ENCODE peak calls at places on chromosomes 6 and 20, in ten cellular contexts. B, N, R, C, J, L, Y, X, V and I are unnamed samples.
A peak's percentile ranks its signal among the peaks of the same experiment; 100 is the strongest.

GRCh38 chr6:105359419-105360366 is 43.2 kb downstream of the PREP start:
- DNase-seq in Y (peak; percentile 95), J (peak; percentile 93), L (peak; percentile 95), B (peak; percentile 7), R (peak; percentile 24), C (peak; percentile 95), X (no peak), V (no peak), N (peak; percentile 96), I (peak; percentile 94)

GRCh38 chr6:145705561-145705960 is 29.8 kb downstream of the EPM2A start:
- DNase-seq in C (peak; percentile 29), R (no peak), L (peak; percentile 78), X (no peak), B (no peak), J (peak; percentile 92), V (no peak), N (peak; percentile 78), Y (peak; percentile 91), I (peak; percentile 79)

GRCh38 chr6:150560884-150561219 is 38.8 kb upstream of the PLEKHG1 start:
- DNase-seq in L (no peak), R (no peak), Y (no peak), X (no peak), V (no peak), B (no peak), J (no peak), C (no peak), N (no peak), I (no peak)

GRCh38 chr6:143213977-143214376 is 153.3 kb downstream of the AIG1 start:
- DNase-seq in J (peak; percentile 29), B (no peak), C (no peak), R (no peak), V (no peak), X (no peak), N (no peak), Y (no peak), L (no peak), I (no peak)

GRCh38 chr6:110560239-110561015 is 84.0 kb upstream of the SLC22A16 start:
- DNase-seq in Y (no peak), C (no peak), X (no peak), L (no peak), J (no peak), B (no peak), V (no peak), R (no peak), N (no peak), I (no peak)

GRCh38 chr6:132322398-132322797 is 78.9 kb downstream of the MOXD1 start:
- DNase-seq in C (peak; percentile 70), J (peak; percentile 51), R (no peak), V (no peak), N (peak; percentile 39), X (no peak), Y (peak; percentile 72), B (no peak), L (peak; percentile 61), I (peak; percentile 91)

GRCh38 chr20:10618611-10619245 is 55.1 kb downstream of the JAG1 start:
- DNase-seq in L (peak; percentile 78), C (no peak), J (peak; percentile 56), Y (no peak), B (no peak), X (no peak), R (no peak), V (no peak), N (no peak), I (no peak)

GRCh38 chr6:37696220-37696840 is 1.4 kb downstream of the MDGA1 start:
- DNase-seq in R (no peak), B (no peak), J (peak; percentile 40), C (peak; percentile 42), X (no peak), N (peak; percentile 49), Y (peak; percentile 50), L (peak; percentile 38), V (no peak), I (peak; percentile 65)

GRCh38 chr20:49466114-49466912 is 16.2 kb downstream of the KCNB1 start:
- DNase-seq in R (no peak), Y (no peak), N (no peak), L (no peak), V (no peak), B (no peak), J (no peak), X (no peak), C (no peak), I (no peak)

GRCh38 chr20:50731055-50731929 is at the start of gene PARD6B:
- DNase-seq in V (peak; percentile 99), J (peak; percentile 93), R (peak; percentile 100), C (peak; percentile 87), N (peak; percentile 92), X (peak; percentile 92), L (peak; percentile 81), Y (peak; percentile 91), B (peak; percentile 96), I (peak; percentile 97)

GRCh38 chr6:36463686-36464085 is 20.9 kb downstream of the KCTD20 start:
- DNase-seq in L (peak; percentile 39), R (no peak), V (no peak), Y (peak; percentile 46), J (peak; percentile 38), X (no peak), B (no peak), N (peak; percentile 55), C (no peak), I (peak; percentile 47)

DNA sequence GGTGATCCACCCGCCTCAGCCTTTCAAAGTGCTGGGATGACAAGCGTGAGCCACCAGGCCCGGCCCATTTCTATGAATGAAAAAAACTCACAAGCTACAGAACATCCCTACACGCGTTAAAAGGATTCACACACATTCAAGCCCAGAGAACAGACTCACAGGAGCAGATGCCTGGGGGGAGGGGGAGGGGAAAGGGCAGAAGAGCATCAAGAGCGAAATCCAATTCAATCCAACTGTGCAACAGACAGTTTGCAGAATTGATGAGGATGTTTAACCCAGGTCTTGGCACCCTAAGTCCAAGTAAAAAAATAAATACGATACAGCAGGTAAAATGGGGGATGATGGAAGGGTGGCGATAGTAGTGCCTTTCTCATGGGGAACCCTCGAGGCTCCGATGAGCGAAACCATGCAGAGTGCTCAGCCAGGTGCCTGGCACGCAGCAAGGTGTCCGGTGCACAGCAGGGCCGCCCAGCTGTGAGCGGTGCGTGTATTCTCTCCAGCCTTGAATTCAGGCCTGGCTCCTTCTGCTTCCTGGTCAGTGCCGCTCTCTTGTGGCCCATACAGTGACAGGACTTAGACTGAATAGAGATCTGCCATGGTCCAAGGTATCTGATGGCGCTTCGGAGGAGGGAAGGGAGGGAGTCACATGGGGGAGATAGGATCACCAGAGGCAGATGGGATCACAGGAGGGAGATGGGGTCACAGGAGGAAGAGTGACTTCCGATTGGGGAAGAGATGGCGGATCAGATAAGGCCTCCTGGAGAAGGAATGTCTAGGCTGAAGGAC is 35.4 kb upstream of the ANGPT4 start:
- DNase-seq in B (no peak), Y (no peak), V (no peak), R (peak; percentile 10), N (no peak), L (no peak), X (no peak), C (no peak), J (no peak), I (no peak)
- H3K4me3 ChIP-seq in B (no peak overlapping the region), Y (no peak overlapping the region), V (no peak overlapping the region), R (no peak overlapping the region), N (no peak overlapping the region), L (no peak overlapping the region), X (no peak overlapping the region), C (no peak overlapping the region), J (no peak overlapping the region), I (no peak overlapping the region)

DNA sequence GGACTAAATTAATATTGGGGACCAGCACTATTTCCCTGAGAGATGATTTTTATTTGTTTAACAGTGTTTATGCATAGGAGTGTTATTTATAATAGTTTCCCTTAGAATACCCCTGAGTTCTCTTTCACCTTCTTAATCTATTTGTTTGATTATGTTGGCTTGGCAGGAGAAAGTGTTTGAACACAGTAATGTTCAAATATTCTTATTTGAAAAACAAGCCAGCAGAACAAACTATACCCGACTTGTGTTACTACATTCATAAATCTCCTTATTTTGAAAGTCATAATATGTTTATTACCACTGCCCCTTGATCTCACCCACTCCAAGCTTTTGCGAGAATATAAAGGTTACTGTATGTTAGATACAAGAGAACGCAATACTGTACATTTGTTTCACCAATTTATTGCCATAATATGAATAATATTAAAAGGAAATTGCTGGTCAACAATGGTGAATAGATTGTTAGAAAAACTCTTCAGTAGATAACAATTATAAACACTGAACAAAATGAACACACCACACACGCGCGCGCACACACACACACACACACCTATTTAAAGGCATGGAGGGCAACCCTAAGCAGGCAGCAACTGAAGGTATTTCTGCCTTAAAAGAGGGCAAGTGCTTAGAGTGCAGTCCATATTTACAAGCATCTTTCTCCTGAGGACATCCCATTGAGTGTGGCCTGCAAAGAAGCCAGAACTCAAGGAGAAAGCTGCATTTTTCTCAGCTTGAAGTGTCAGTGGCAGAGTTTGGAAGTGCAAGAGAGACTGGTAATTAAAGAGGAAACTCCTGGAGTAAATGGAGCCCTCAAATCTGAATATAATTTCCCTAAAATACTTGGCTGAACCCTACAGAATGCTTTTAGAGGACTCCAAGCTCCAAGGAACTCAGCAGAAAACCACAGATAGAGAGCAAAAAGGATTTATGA is 279.4 kb upstream of the MAN1A1 start:
- DNase-seq in Y (no peak), B (no peak), R (peak; percentile 50), L (no peak), N (no peak), X (no peak), C (no peak), J (no peak), V (no peak), I (no peak)
- TF ChIP-seq CTCF in Y (no peak), B (no peak), R (peak; percentile 5), L (no peak), N (no peak), X (no peak), C (peak; percentile 3), J (no peak), V (no peak), I (peak; percentile 19)

DNA sequence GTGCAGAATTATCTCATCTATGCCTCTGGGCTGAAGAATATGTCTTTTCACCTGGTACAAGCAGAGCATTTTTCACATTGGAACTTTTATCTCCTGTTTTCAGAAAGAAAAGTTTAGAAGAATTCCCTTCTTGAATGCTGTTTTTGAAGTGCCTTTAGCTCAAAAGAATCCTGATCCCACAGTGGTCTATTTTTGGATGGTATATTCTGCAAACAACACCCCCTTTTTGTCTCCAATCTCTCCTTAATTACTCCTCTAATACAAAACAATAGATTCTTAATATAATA is 57.7 kb upstream of the HFE start:
- DNase-seq in X (no peak), Y (no peak), C (no peak), N (no peak), L (no peak), J (no peak), B (no peak), R (peak; percentile 51), V (no peak), I (no peak)
- H3K4me3 ChIP-seq in X (no peak overlapping the region), Y (no peak overlapping the region), C (no peak overlapping the region), N (no peak overlapping the region), L (no peak overlapping the region), J (no peak overlapping the region), B (peak overlapping the region; percentile 56), R (peak overlapping the region; percentile 61), V (no peak overlapping the region), I (no peak overlapping the region)

DNA sequence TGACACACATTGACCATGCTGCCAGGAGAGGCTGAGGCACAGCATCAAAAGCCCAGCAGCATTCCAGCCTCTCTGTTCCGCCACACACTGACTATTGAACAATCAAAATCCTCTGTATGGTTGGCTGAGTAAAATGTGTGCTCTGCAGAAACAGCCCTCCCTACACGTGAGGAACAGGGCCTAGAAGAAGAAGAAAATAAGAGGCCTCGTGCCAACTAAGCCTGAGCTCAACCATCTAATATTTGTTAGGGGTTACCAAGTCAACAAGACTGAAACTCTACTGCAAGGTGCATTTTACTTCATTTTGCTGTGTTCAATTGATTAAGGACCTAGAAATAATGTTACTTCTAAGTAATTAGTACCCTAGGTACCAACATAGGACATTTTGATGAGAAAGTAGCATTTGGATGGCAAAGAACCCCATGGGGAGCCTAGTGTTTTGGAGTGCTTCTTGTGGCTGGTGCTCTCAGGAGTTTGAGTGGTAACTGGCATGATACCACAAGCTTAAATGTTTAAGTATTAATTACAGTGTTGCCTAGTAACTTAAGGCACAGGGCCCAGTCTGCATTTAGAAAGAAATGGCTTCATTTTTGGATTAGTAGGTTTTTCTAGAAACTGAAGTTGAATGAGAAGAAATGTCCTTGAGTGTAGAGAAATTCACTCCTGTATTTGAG is 146.6 kb upstream of the PLN start:
- DNase-seq in L (no peak), V (no peak), N (no peak), R (no peak), B (no peak), Y (no peak), C (no peak), J (no peak), X (no peak), I (no peak)
- TF ChIP-seq CTCF in L (no peak), V (no peak), N (no peak), R (no peak), B (no peak), Y (no peak), C (no peak), J (no peak), X (no peak), I (no peak)